ENCODE peak calls at places on chromosomes 5 and 9, in six cellular contexts. R is activated naive CD4-positive, alpha-beta T cell treated with anti-CD3 and anti-CD28 coated beads, Interleukin-2, amount 50 U/mL, for 16 hours; A is ELF-1; G is HAP-1; V is posterior vena cava; W is neuronal stem cell. Z is an unnamed sample.

GRCh38 chr5:75663621-75664285 is 52.5 kb downstream of the ANKDD1B start:
- DNase-seq in R (no peak), A (no peak), G (no peak), V (no peak), W (no peak), Z (no peak)

GRCh38 chr5:179393078-179393477 is 47.8 kb upstream of the ADAMTS2 start:
- DNase-seq in R (no peak), A (no peak), G (no peak), V (peak; percentile 5), W (no peak), Z (peak; percentile 30)

GRCh38 chr9:113990570-113990907 is 87.6 kb downstream of the AMBP start:
- DNase-seq in R (no peak), A (no peak), G (no peak), V (peak; percentile 51), W (no peak), Z (no peak)

GRCh38 chr5:157186309-157187045 is 5.8 kb downstream of the ITK start:
- DNase-seq in R (no peak), A (no peak), G (no peak), V (no peak), W (no peak), Z (no peak)

GRCh38 chr5:139955053-139955605 is 88.0 kb downstream of the NRG2 start:
- DNase-seq in R (no peak), A (peak; percentile 47), G (no peak), V (no peak), W (no peak), Z (no peak)

GRCh38 chr9:92729735-92730155 is 34.9 kb downstream of the BICD2 start:
- DNase-seq in R (no peak), A (no peak), G (no peak), V (no peak), W (no peak), Z (no peak)

GRCh38 chr5:24245821-24246220 is 399.0 kb downstream of the CDH10 start:
- DNase-seq in R (no peak), A (no peak), G (no peak), V (no peak), W (no peak), Z (no peak)

GRCh38 chr5:54492196-54492595 is 25.4 kb upstream of the SNX18 start:
- DNase-seq in R (no peak), A (no peak), G (no peak), V (no peak), W (no peak), Z (no peak)

GRCh38 chr9:109270971-109271900 is 49.6 kb downstream of the EPB41L4B start:
- DNase-seq in R (no peak), A (no peak), G (no peak), V (no peak), W (no peak), Z (no peak)

GRCh38 chr5:124580925-124581821 is 165.3 kb downstream of the ZNF608 start:
- DNase-seq in R (no peak), A (peak; percentile 93), G (peak; percentile 58), V (no peak), W (peak; percentile 79), Z (no peak)

GRCh38 chr9:72680593-72681317 is 159.3 kb downstream of the TMC1 start:
- DNase-seq in R (no peak), A (peak; percentile 74), G (peak; percentile 100), V (no peak), W (no peak), Z (no peak)

GRCh38 chr5:127941646-127942045 is 141.9 kb upstream of the SLC12A2 start:
- DNase-seq in R (no peak), A (no peak), G (peak; percentile 68), V (no peak), W (peak; percentile 54), Z (no peak)

GRCh38 chr9:95506692-95507455 is 9.9 kb downstream of the PTCH1 start:
- DNase-seq in R (peak; percentile 41), A (peak; percentile 61), G (peak; percentile 64), V (no peak), W (no peak), Z (no peak)

GRCh38 chr5:80191397-80191796 is 64.5 kb downstream of the SERINC5 start:
- DNase-seq in R (no peak), A (no peak), G (no peak), V (no peak), W (no peak), Z (no peak)

GRCh38 chr9:113569472-113570060 is 106.0 kb downstream of the RGS3 start:
- DNase-seq in R (no peak), A (no peak), G (no peak), V (no peak), W (no peak), Z (no peak)

GRCh38 chr9:546235-546634 is 295.3 kb upstream of the DMRT1 start:
- DNase-seq in R (no peak), A (no peak), G (no peak), V (no peak), W (no peak), Z (no peak)

GRCh38 chr9:131459056-131459455 is 43.7 kb upstream of the POMT1 start:
- DNase-seq in R (no peak), A (no peak), G (no peak), V (peak; percentile 70), W (no peak), Z (no peak)

GRCh38 chr5:149323235-149324205 is 21.8 kb upstream of the GRPEL2 start:
- DNase-seq in R (no peak), A (no peak), G (no peak), V (no peak), W (no peak), Z (no peak)

GRCh38 chr5:132782101-132782500 is 5.1 kb upstream of the SEPTIN8 start:
- DNase-seq in R (no peak), A (no peak), G (no peak), V (no peak), W (no peak), Z (no peak)

GRCh38 chr9:135797507-135798302 is 95.7 kb downstream of the KCNT1 start:
- DNase-seq in R (no peak), A (peak; percentile 81), G (peak; percentile 30), V (no peak), W (peak; percentile 51), Z (no peak)

GRCh38 chr9:15211160-15211993 is 95.6 kb downstream of the TTC39B start:
- DNase-seq in R (peak; percentile 46), A (peak; percentile 70), G (peak; percentile 49), V (no peak), W (peak; percentile 67), Z (no peak)

GRCh38 chr5:74595143-74595915 is 45.2 kb downstream of the ENC1 start:
- DNase-seq in R (no peak), A (peak; percentile 51), G (no peak), V (no peak), W (no peak), Z (no peak)

GRCh38 chr5:126694403-126694802 is 82.5 kb upstream of the LMNB1 start:
- DNase-seq in R (no peak), A (no peak), G (no peak), V (no peak), W (no peak), Z (peak; percentile 6)

GRCh38 chr9:126468141-126468825 is 141.7 kb downstream of the MVB12B start:
- DNase-seq in R (no peak), A (no peak), G (no peak), V (no peak), W (no peak), Z (no peak)

GRCh38 chr5:68374770-68375518 is 159.4 kb downstream of the PIK3R1 start:
- DNase-seq in R (no peak), A (no peak), G (no peak), V (no peak), W (no peak), Z (no peak)

GRCh38 chr5:141508808-141509611 is 20.1 kb downstream of the PCDHGC5 start:
- DNase-seq in R (no peak), A (peak; percentile 78), G (no peak), V (peak; percentile 92), W (peak; percentile 93), Z (no peak)

GRCh38 chr5:118984602-118985001 is 3.7 kb downstream of the DTWD2 start:
- DNase-seq in R (no peak), A (no peak), G (no peak), V (no peak), W (no peak), Z (no peak)

GRCh38 chr5:34728236-34728635 is 72.1 kb downstream of the RAI14 start:
- DNase-seq in R (no peak), A (no peak), G (no peak), V (no peak), W (no peak), Z (no peak)

GRCh38 chr5:154829181-154829588 is 21.2 kb downstream of the FAXDC2 start:
- DNase-seq in R (no peak), A (peak; percentile 37), G (no peak), V (no peak), W (no peak), Z (no peak)

GRCh38 chr5:72138943-72139467 is 31.7 kb downstream of the MAP1B start:
- DNase-seq in R (no peak), A (no peak), G (no peak), V (no peak), W (no peak), Z (no peak)

GRCh38 chr5:150529555-150529954 is 21.6 kb downstream of the NDST1 start:
- DNase-seq in R (no peak), A (peak; percentile 73), G (peak; percentile 93), V (no peak), W (no peak), Z (no peak)

GRCh38 chr5:74075900-74076484 is 450.0 kb downstream of the ARHGEF28 start:
- DNase-seq in R (no peak), A (no peak), G (no peak), V (no peak), W (no peak), Z (no peak)

GRCh38 chr5:112921031-112921832 is 795 bp downstream of the REEP5 start:
- DNase-seq in R (peak; percentile 61), A (peak; percentile 70), G (peak; percentile 47), V (peak; percentile 88), W (peak; percentile 64), Z (peak; percentile 87)

GRCh38 chr5:150352531-150353394 is 4.7 kb upstream of the TCOF1 start:
- DNase-seq in R (no peak), A (no peak), G (peak; percentile 55), V (no peak), W (no peak), Z (no peak)

GRCh38 chr5:177362102-177362868 is 4.6 kb downstream of the RGS14 start:
- DNase-seq in R (no peak), A (no peak), G (no peak), V (no peak), W (no peak), Z (no peak)

Z was measured in osteocyte.